ENCODE peak calls at places on chromosomes 3 and 15, in nine cellular contexts. One of them, this sample, is unnamed.

GRCh38 chr3:149080011-149080698 is 6.2 kb downstream of the HLTF start:
- DNase-seq in NCI-H524: no peak
- DNase-seq in posterior cingulate gyrus: no peak
- DNase-seq in GM12878: no peak
- DNase-seq in BE2C: no peak
- DNase-seq in right cardiac atrium: no peak
- DNase-seq in mucosa of descending colon: no peak
- DNase-seq in GM04504: no peak
- DNase-seq in fibroblast of the conjunctiva: no peak
- DNase-seq in this sample: peak

GRCh38 chr3:123404391-123404790 is 44.5 kb downstream of the ADCY5 start:
- DNase-seq in GM12878: no peak
- DNase-seq in posterior cingulate gyrus: no peak
- DNase-seq in BE2C: no peak
- DNase-seq in GM04504: no peak
- DNase-seq in right cardiac atrium: no peak
- DNase-seq in NCI-H524: no peak
- DNase-seq in fibroblast of the conjunctiva: no peak
- DNase-seq in mucosa of descending colon: no peak
- DNase-seq in this sample: no peak

GRCh38 chr3:125072310-125072709 is 16.5 kb upstream of the HEG1 start:
- DNase-seq in right cardiac atrium: no peak
- DNase-seq in fibroblast of the conjunctiva: no peak
- DNase-seq in BE2C: no peak
- DNase-seq in GM12878: no peak
- DNase-seq in posterior cingulate gyrus: no peak
- DNase-seq in mucosa of descending colon: no peak
- DNase-seq in NCI-H524: peak
- DNase-seq in GM04504: no peak
- DNase-seq in this sample: no peak

GRCh38 chr3:113260980-113261920 is 49.9 kb downstream of the BOC start:
- DNase-seq in GM04504: no peak
- DNase-seq in fibroblast of the conjunctiva: no peak
- DNase-seq in NCI-H524: no peak
- DNase-seq in BE2C: no peak
- DNase-seq in posterior cingulate gyrus: no peak
- DNase-seq in mucosa of descending colon: no peak
- DNase-seq in GM12878: no peak
- DNase-seq in right cardiac atrium: no peak
- DNase-seq in this sample: peak

GRCh38 chr15:25441111-25441510 is 2.3 kb upstream of the UBE3A start:
- DNase-seq in NCI-H524: no peak
- DNase-seq in BE2C: no peak
- DNase-seq in GM12878: no peak
- DNase-seq in fibroblast of the conjunctiva: no peak
- DNase-seq in right cardiac atrium: no peak
- DNase-seq in posterior cingulate gyrus: no peak
- DNase-seq in GM04504: no peak
- DNase-seq in mucosa of descending colon: no peak
- DNase-seq in this sample: no peak

GRCh38 chr3:99965681-99966408 is 148.2 kb downstream of the CMSS1 start:
- DNase-seq in NCI-H524: peak
- DNase-seq in fibroblast of the conjunctiva: no peak
- DNase-seq in mucosa of descending colon: no peak
- DNase-seq in posterior cingulate gyrus: no peak
- DNase-seq in BE2C: no peak
- DNase-seq in right cardiac atrium: no peak
- DNase-seq in GM12878: no peak
- DNase-seq in GM04504: no peak
- DNase-seq in this sample: no peak

GRCh38 chr3:193974147-193974546 is 161.8 kb upstream of the HES1 start:
- DNase-seq in NCI-H524: no peak
- DNase-seq in GM04504: no peak
- DNase-seq in GM12878: no peak
- DNase-seq in BE2C: no peak
- DNase-seq in mucosa of descending colon: no peak
- DNase-seq in posterior cingulate gyrus: no peak
- DNase-seq in fibroblast of the conjunctiva: no peak
- DNase-seq in right cardiac atrium: no peak
- DNase-seq in this sample: no peak

GRCh38 chr15:32919749-32920414 is 202.1 kb downstream of the GREM1 start:
- DNase-seq in fibroblast of the conjunctiva: peak
- DNase-seq in BE2C: no peak
- DNase-seq in right cardiac atrium: no peak
- DNase-seq in posterior cingulate gyrus: no peak
- DNase-seq in GM04504: peak
- DNase-seq in GM12878: no peak
- DNase-seq in NCI-H524: no peak
- DNase-seq in mucosa of descending colon: no peak
- DNase-seq in this sample: peak

GRCh38 chr15:76206325-76206976 is 104.8 kb downstream of the ETFA start:
- DNase-seq in GM12878: no peak
- DNase-seq in right cardiac atrium: peak
- DNase-seq in NCI-H524: peak
- DNase-seq in posterior cingulate gyrus: peak
- DNase-seq in BE2C: peak
- DNase-seq in mucosa of descending colon: peak
- DNase-seq in fibroblast of the conjunctiva: peak
- DNase-seq in GM04504: no peak
- DNase-seq in this sample: peak

GRCh38 chr3:71063768-71064287 is 519.7 kb downstream of the FOXP1 start:
- DNase-seq in NCI-H524: peak
- DNase-seq in mucosa of descending colon: peak
- DNase-seq in posterior cingulate gyrus: no peak
- DNase-seq in GM04504: no peak
- DNase-seq in BE2C: no peak
- DNase-seq in GM12878: no peak
- DNase-seq in fibroblast of the conjunctiva: no peak
- DNase-seq in right cardiac atrium: peak
- DNase-seq in this sample: peak

GRCh38 chr3:129259612-129260477 is 10.4 kb downstream of the COPG1 start:
- DNase-seq in posterior cingulate gyrus: no peak
- DNase-seq in NCI-H524: no peak
- DNase-seq in BE2C: no peak
- DNase-seq in mucosa of descending colon: peak
- DNase-seq in GM04504: no peak
- DNase-seq in right cardiac atrium: no peak
- DNase-seq in GM12878: no peak
- DNase-seq in fibroblast of the conjunctiva: no peak
- DNase-seq in this sample: no peak

GRCh38 chr3:114363554-114364202 is 69.8 kb downstream of the TIGIT start:
- DNase-seq in GM04504: peak
- DNase-seq in mucosa of descending colon: no peak
- DNase-seq in fibroblast of the conjunctiva: no peak
- DNase-seq in posterior cingulate gyrus: no peak
- DNase-seq in GM12878: no peak
- DNase-seq in right cardiac atrium: no peak
- DNase-seq in NCI-H524: no peak
- DNase-seq in BE2C: no peak
- DNase-seq in this sample: peak

GRCh38 chr3:40464339-40465110 is 7.4 kb downstream of the RPL14 start:
- DNase-seq in mucosa of descending colon: no peak
- DNase-seq in GM12878: no peak
- DNase-seq in right cardiac atrium: no peak
- DNase-seq in posterior cingulate gyrus: no peak
- DNase-seq in NCI-H524: no peak
- DNase-seq in GM04504: no peak
- DNase-seq in BE2C: no peak
- DNase-seq in fibroblast of the conjunctiva: no peak
- DNase-seq in this sample: no peak